ENCODE peak calls at places on chromosome 12, in ten cellular contexts. One of them, this sample, is unnamed.

GRCh38 chr12:16586350-16587109 is 19.4 kb downstream of the LMO3 start:
- DNase-seq in GM13976: no peak
- DNase-seq in upper lobe of right lung: no peak
- DNase-seq in AG09319: no peak
- DNase-seq in thoracic aorta: no peak
- DNase-seq in type B pancreatic cell: no peak
- DNase-seq in cardiac fibroblast: peak
- DNase-seq in RWPE1: no peak
- DNase-seq in lower leg skin: no peak
- DNase-seq in AG04450: no peak
- DNase-seq in this sample: no peak

GRCh38 chr12:51000245-51000644 is 25.9 kb downstream of the SLC11A2 start:
- DNase-seq in GM13976: no peak
- DNase-seq in upper lobe of right lung: no peak
- DNase-seq in AG09319: no peak
- DNase-seq in thoracic aorta: no peak
- DNase-seq in type B pancreatic cell: no peak
- DNase-seq in cardiac fibroblast: no peak
- DNase-seq in RWPE1: peak
- DNase-seq in lower leg skin: no peak
- DNase-seq in AG04450: no peak
- DNase-seq in this sample: no peak

GRCh38 chr12:34371050-34371449 is 348.8 kb downstream of the ALG10 start:
- DNase-seq in GM13976: no peak
- DNase-seq in upper lobe of right lung: no peak
- DNase-seq in AG09319: no peak
- DNase-seq in thoracic aorta: no peak
- DNase-seq in type B pancreatic cell: no peak
- DNase-seq in cardiac fibroblast: no peak
- DNase-seq in RWPE1: no peak
- DNase-seq in lower leg skin: no peak
- DNase-seq in AG04450: no peak
- DNase-seq in this sample: no peak

GRCh38 chr12:131137836-131138637 is 184.3 kb downstream of the ADGRD1 start:
- DNase-seq in GM13976: no peak
- DNase-seq in upper lobe of right lung: no peak
- DNase-seq in AG09319: no peak
- DNase-seq in thoracic aorta: no peak
- DNase-seq in type B pancreatic cell: no peak
- DNase-seq in cardiac fibroblast: peak
- DNase-seq in RWPE1: no peak
- DNase-seq in lower leg skin: peak
- DNase-seq in AG04450: no peak
- DNase-seq in this sample: no peak

GRCh38 chr12:108510836-108511235 is 4.2 kb upstream of the FICD start:
- DNase-seq in GM13976: no peak
- DNase-seq in upper lobe of right lung: no peak
- DNase-seq in AG09319: no peak
- DNase-seq in thoracic aorta: no peak
- DNase-seq in type B pancreatic cell: no peak
- DNase-seq in cardiac fibroblast: no peak
- DNase-seq in RWPE1: no peak
- DNase-seq in lower leg skin: no peak
- DNase-seq in AG04450: no peak
- DNase-seq in this sample: no peak

GRCh38 chr12:124852911-124853441 is 10.7 kb downstream of the SCARB1 start:
- DNase-seq in GM13976: no peak
- DNase-seq in upper lobe of right lung: no peak
- DNase-seq in AG09319: no peak
- DNase-seq in thoracic aorta: no peak
- DNase-seq in type B pancreatic cell: no peak
- DNase-seq in cardiac fibroblast: no peak
- DNase-seq in RWPE1: no peak
- DNase-seq in lower leg skin: no peak
- DNase-seq in AG04450: no peak
- DNase-seq in this sample: no peak

GRCh38 chr12:66279127-66279712 is 23.1 kb upstream of the HELB start:
- DNase-seq in GM13976: no peak
- DNase-seq in upper lobe of right lung: no peak
- DNase-seq in AG09319: no peak
- DNase-seq in thoracic aorta: no peak
- DNase-seq in type B pancreatic cell: no peak
- DNase-seq in cardiac fibroblast: peak
- DNase-seq in RWPE1: peak
- DNase-seq in lower leg skin: no peak
- DNase-seq in AG04450: no peak
- DNase-seq in this sample: no peak

GRCh38 chr12:11347810-11348209 is 37.6 kb upstream of the PRB4 start:
- DNase-seq in GM13976: no peak
- DNase-seq in upper lobe of right lung: no peak
- DNase-seq in AG09319: no peak
- DNase-seq in thoracic aorta: no peak
- DNase-seq in type B pancreatic cell: no peak
- DNase-seq in cardiac fibroblast: no peak
- DNase-seq in RWPE1: no peak
- DNase-seq in lower leg skin: no peak
- DNase-seq in AG04450: no peak
- DNase-seq in this sample: no peak

GRCh38 chr12:124790650-124791400 is 72.8 kb downstream of the SCARB1 start:
- DNase-seq in GM13976: no peak
- DNase-seq in upper lobe of right lung: no peak
- DNase-seq in AG09319: no peak
- DNase-seq in thoracic aorta: no peak
- DNase-seq in type B pancreatic cell: no peak
- DNase-seq in cardiac fibroblast: no peak
- DNase-seq in RWPE1: no peak
- DNase-seq in lower leg skin: no peak
- DNase-seq in AG04450: no peak
- DNase-seq in this sample: no peak

GRCh38 chr12:46435625-46436024 is 63.1 kb upstream of the SLC38A2 start:
- DNase-seq in GM13976: no peak
- DNase-seq in upper lobe of right lung: no peak
- DNase-seq in AG09319: no peak
- DNase-seq in thoracic aorta: no peak
- DNase-seq in type B pancreatic cell: no peak
- DNase-seq in cardiac fibroblast: no peak
- DNase-seq in RWPE1: no peak
- DNase-seq in lower leg skin: no peak
- DNase-seq in AG04450: no peak
- DNase-seq in this sample: no peak

GRCh38 chr12:61397668-61398067 is 862.5 kb upstream of the USP15 start:
- DNase-seq in GM13976: no peak
- DNase-seq in upper lobe of right lung: no peak
- DNase-seq in AG09319: no peak
- DNase-seq in thoracic aorta: no peak
- DNase-seq in type B pancreatic cell: no peak
- DNase-seq in cardiac fibroblast: no peak
- DNase-seq in RWPE1: peak
- DNase-seq in lower leg skin: no peak
- DNase-seq in AG04450: no peak
- DNase-seq in this sample: no peak

GRCh38 chr12:47797432-47797831 is 22.3 kb downstream of the HDAC7 start:
- DNase-seq in GM13976: peak
- DNase-seq in upper lobe of right lung: no peak
- DNase-seq in AG09319: no peak
- DNase-seq in thoracic aorta: no peak
- DNase-seq in type B pancreatic cell: no peak
- DNase-seq in cardiac fibroblast: no peak
- DNase-seq in RWPE1: no peak
- DNase-seq in lower leg skin: no peak
- DNase-seq in AG04450: no peak
- DNase-seq in this sample: no peak

GRCh38 chr12:25459541-25459951 is 93.5 kb downstream of the LMNTD1 start:
- DNase-seq in GM13976: no peak
- DNase-seq in upper lobe of right lung: no peak
- DNase-seq in AG09319: no peak
- DNase-seq in thoracic aorta: no peak
- DNase-seq in type B pancreatic cell: no peak
- DNase-seq in cardiac fibroblast: no peak
- DNase-seq in RWPE1: no peak
- DNase-seq in lower leg skin: no peak
- DNase-seq in AG04450: no peak
- DNase-seq in this sample: no peak

GRCh38 chr12:109782322-109782695 is 50.9 kb downstream of the TRPV4 start:
- DNase-seq in GM13976: no peak
- DNase-seq in upper lobe of right lung: no peak
- DNase-seq in AG09319: no peak
- DNase-seq in thoracic aorta: no peak
- DNase-seq in type B pancreatic cell: peak
- DNase-seq in cardiac fibroblast: no peak
- DNase-seq in RWPE1: no peak
- DNase-seq in lower leg skin: no peak
- DNase-seq in AG04450: no peak
- DNase-seq in this sample: no peak

GRCh38 chr12:62618948-62619347 is 152.3 kb downstream of the MON2 start:
- DNase-seq in GM13976: no peak
- DNase-seq in upper lobe of right lung: no peak
- DNase-seq in AG09319: no peak
- DNase-seq in thoracic aorta: no peak
- DNase-seq in type B pancreatic cell: no peak
- DNase-seq in cardiac fibroblast: no peak
- DNase-seq in RWPE1: no peak
- DNase-seq in lower leg skin: no peak
- DNase-seq in AG04450: no peak
- DNase-seq in this sample: no peak

GRCh38 chr12:89950421-89950820 is 241.8 kb upstream of the ATP2B1 start:
- DNase-seq in GM13976: peak
- DNase-seq in upper lobe of right lung: no peak
- DNase-seq in AG09319: no peak
- DNase-seq in thoracic aorta: no peak
- DNase-seq in type B pancreatic cell: no peak
- DNase-seq in cardiac fibroblast: no peak
- DNase-seq in RWPE1: no peak
- DNase-seq in lower leg skin: no peak
- DNase-seq in AG04450: no peak
- DNase-seq in this sample: no peak

GRCh38 chr12:71392521-71393145 is 47.0 kb upstream of the LGR5 start:
- DNase-seq in GM13976: peak
- DNase-seq in upper lobe of right lung: no peak
- DNase-seq in AG09319: peak
- DNase-seq in thoracic aorta: no peak
- DNase-seq in type B pancreatic cell: no peak
- DNase-seq in cardiac fibroblast: peak
- DNase-seq in RWPE1: peak
- DNase-seq in lower leg skin: no peak
- DNase-seq in AG04450: peak
- DNase-seq in this sample: peak

GRCh38 chr12:93748672-93749403 is 71.7 kb downstream of the CRADD start:
- DNase-seq in GM13976: no peak
- DNase-seq in upper lobe of right lung: no peak
- DNase-seq in AG09319: no peak
- DNase-seq in thoracic aorta: no peak
- DNase-seq in type B pancreatic cell: no peak
- DNase-seq in cardiac fibroblast: no peak
- DNase-seq in RWPE1: no peak
- DNase-seq in lower leg skin: no peak
- DNase-seq in AG04450: no peak
- DNase-seq in this sample: no peak

GRCh38 chr12:57176139-57176477 is 28.7 kb upstream of the LRP1-AS start:
- DNase-seq in GM13976: no peak
- DNase-seq in upper lobe of right lung: no peak
- DNase-seq in AG09319: no peak
- DNase-seq in thoracic aorta: no peak
- DNase-seq in type B pancreatic cell: no peak
- DNase-seq in cardiac fibroblast: no peak
- DNase-seq in RWPE1: no peak
- DNase-seq in lower leg skin: no peak
- DNase-seq in AG04450: no peak
- DNase-seq in this sample: no peak
- TF ChIP-seq CTCF in GM13976: no peak
- TF ChIP-seq CTCF in upper lobe of right lung: no peak
- TF ChIP-seq CTCF in AG09319: no peak
- TF ChIP-seq CTCF in thoracic aorta: no peak
- TF ChIP-seq CTCF in type B pancreatic cell: peak
- TF ChIP-seq CTCF in cardiac fibroblast: no peak
- TF ChIP-seq CTCF in RWPE1: peak
- TF ChIP-seq CTCF in lower leg skin: no peak
- TF ChIP-seq CTCF in AG04450: no peak
- TF ChIP-seq CTCF in this sample: no peak

GRCh38 chr12:120686690-120687569 is at the start of gene MLEC:
- DNase-seq in GM13976: peak
- DNase-seq in upper lobe of right lung: peak
- DNase-seq in AG09319: peak
- DNase-seq in thoracic aorta: peak
- DNase-seq in type B pancreatic cell: peak
- DNase-seq in cardiac fibroblast: peak
- DNase-seq in RWPE1: peak
- DNase-seq in lower leg skin: peak
- DNase-seq in AG04450: peak
- DNase-seq in this sample: peak
- TF ChIP-seq CTCF in GM13976: peak
- TF ChIP-seq CTCF in upper lobe of right lung: peak
- TF ChIP-seq CTCF in AG09319: no peak
- TF ChIP-seq CTCF in thoracic aorta: no peak
- TF ChIP-seq CTCF in type B pancreatic cell: no peak
- TF ChIP-seq CTCF in cardiac fibroblast: peak
- TF ChIP-seq CTCF in RWPE1: no peak
- TF ChIP-seq CTCF in lower leg skin: no peak
- TF ChIP-seq CTCF in AG04450: no peak
- TF ChIP-seq CTCF in this sample: peak

GRCh38 chr12:56079729-56080555 is at the start of gene ERBB3:
- DNase-seq in GM13976: peak
- DNase-seq in upper lobe of right lung: peak
- DNase-seq in AG09319: peak
- DNase-seq in thoracic aorta: peak
- DNase-seq in type B pancreatic cell: peak
- DNase-seq in cardiac fibroblast: peak
- DNase-seq in RWPE1: peak
- DNase-seq in lower leg skin: peak
- DNase-seq in AG04450: peak
- DNase-seq in this sample: peak
- TF ChIP-seq CTCF in GM13976: no peak
- TF ChIP-seq CTCF in upper lobe of right lung: no peak
- TF ChIP-seq CTCF in AG09319: no peak
- TF ChIP-seq CTCF in thoracic aorta: no peak
- TF ChIP-seq CTCF in type B pancreatic cell: no peak
- TF ChIP-seq CTCF in cardiac fibroblast: peak
- TF ChIP-seq CTCF in RWPE1: no peak
- TF ChIP-seq CTCF in lower leg skin: no peak
- TF ChIP-seq CTCF in AG04450: no peak
- TF ChIP-seq CTCF in this sample: no peak

DNA sequence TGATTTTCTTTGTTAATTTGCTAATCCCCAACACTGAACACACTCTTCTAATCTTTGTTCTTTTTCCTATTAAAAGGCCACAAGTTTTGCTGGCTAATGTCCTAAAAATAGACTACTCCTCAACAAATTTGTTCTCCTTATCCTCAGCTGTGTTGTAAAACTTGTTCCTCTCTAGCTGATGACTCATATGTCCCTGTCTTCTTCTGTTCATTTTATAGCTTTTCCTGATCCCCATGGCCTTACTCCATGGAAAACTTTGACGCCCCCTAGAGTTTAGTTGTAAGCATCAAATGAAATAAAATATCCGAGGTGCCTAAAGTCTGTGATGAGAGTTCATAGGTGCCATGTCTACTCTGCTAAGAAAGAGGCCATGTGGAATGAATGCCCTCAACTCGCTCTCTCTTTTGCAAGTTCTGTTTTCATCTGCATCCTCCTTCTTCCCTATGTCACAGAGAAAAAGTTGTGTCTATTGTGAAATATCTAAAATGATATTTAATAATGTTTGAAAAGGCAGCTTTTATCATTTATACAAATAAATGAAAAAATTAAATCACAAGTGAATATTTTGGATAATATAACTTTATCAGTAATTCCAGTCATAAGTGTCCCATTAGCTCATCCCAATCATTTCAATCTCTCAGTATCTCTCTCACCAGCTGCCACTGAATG is 237.9 kb downstream of the IPO8 start:
- DNase-seq in GM13976: no peak
- DNase-seq in upper lobe of right lung: no peak
- DNase-seq in AG09319: peak
- DNase-seq in thoracic aorta: no peak
- DNase-seq in type B pancreatic cell: no peak
- DNase-seq in cardiac fibroblast: peak
- DNase-seq in RWPE1: peak
- DNase-seq in lower leg skin: no peak
- DNase-seq in AG04450: peak
- DNase-seq in this sample: peak
- TF ChIP-seq CTCF in GM13976: no peak
- TF ChIP-seq CTCF in upper lobe of right lung: peak
- TF ChIP-seq CTCF in AG09319: peak
- TF ChIP-seq CTCF in thoracic aorta: no peak
- TF ChIP-seq CTCF in type B pancreatic cell: peak
- TF ChIP-seq CTCF in cardiac fibroblast: peak
- TF ChIP-seq CTCF in RWPE1: peak
- TF ChIP-seq CTCF in lower leg skin: no peak
- TF ChIP-seq CTCF in AG04450: peak
- TF ChIP-seq CTCF in this sample: peak

This sample was measured in AG09309.